ENCODE peak calls at places on chromosomes 11 and 22, in five cellular contexts. One of them, this sample, is unnamed.

GRCh38 chr22:32714458-32715250 is 86.9 kb upstream of the TIMP3 start:
- DNase-seq in AG04450: no peak
- DNase-seq in fibroblast of lung: no peak
- DNase-seq in heart right ventricle: no peak
- DNase-seq in PC-3: no peak
- DNase-seq in this sample: no peak

GRCh38 chr11:78205256-78205655 is 16.5 kb downstream of the USP35 start:
- DNase-seq in AG04450: no peak
- DNase-seq in fibroblast of lung: no peak
- DNase-seq in heart right ventricle: no peak
- DNase-seq in PC-3: no peak
- DNase-seq in this sample: peak; percentile 17

GRCh38 chr11:3809624-3809928 is 1.2 kb downstream of the PGAP2 start:
- DNase-seq in AG04450: no peak
- DNase-seq in fibroblast of lung: no peak
- DNase-seq in heart right ventricle: no peak
- DNase-seq in PC-3: no peak
- DNase-seq in this sample: no peak

GRCh38 chr11:85961930-85962363 is 106.8 kb downstream of the CCDC83 start:
- DNase-seq in AG04450: no peak
- DNase-seq in fibroblast of lung: peak; percentile 40
- DNase-seq in heart right ventricle: no peak
- DNase-seq in PC-3: no peak
- DNase-seq in this sample: no peak

GRCh38 chr11:44006882-44007495 is 40.8 kb upstream of the ACCSL start:
- DNase-seq in AG04450: no peak
- DNase-seq in fibroblast of lung: no peak
- DNase-seq in heart right ventricle: peak; percentile 66
- DNase-seq in PC-3: no peak
- DNase-seq in this sample: no peak

GRCh38 chr22:28728621-28729313 is 12.9 kb downstream of the CHEK2 start:
- DNase-seq in AG04450: no peak
- DNase-seq in fibroblast of lung: no peak
- DNase-seq in heart right ventricle: no peak
- DNase-seq in PC-3: no peak
- DNase-seq in this sample: no peak

GRCh38 chr22:31734512-31734911 is 15.4 kb downstream of the PRR14L start:
- DNase-seq in AG04450: peak; percentile 49
- DNase-seq in fibroblast of lung: peak; percentile 48
- DNase-seq in heart right ventricle: no peak
- DNase-seq in PC-3: peak; percentile 82
- DNase-seq in this sample: no peak

GRCh38 chr11:64841592-64842365 is 2.7 kb downstream of the CDC42BPG start:
- DNase-seq in AG04450: no peak
- DNase-seq in fibroblast of lung: no peak
- DNase-seq in heart right ventricle: no peak
- DNase-seq in PC-3: no peak
- DNase-seq in this sample: no peak

GRCh38 chr11:87463486-87464102 is 425.9 kb downstream of the TMEM135 start:
- DNase-seq in AG04450: no peak
- DNase-seq in fibroblast of lung: peak; percentile 29
- DNase-seq in heart right ventricle: no peak
- DNase-seq in PC-3: peak; percentile 84
- DNase-seq in this sample: no peak

GRCh38 chr11:30914143-30914762 is 328.1 kb upstream of the MPPED2 start:
- DNase-seq in AG04450: peak; percentile 16
- DNase-seq in fibroblast of lung: peak; percentile 65
- DNase-seq in heart right ventricle: peak; percentile 58
- DNase-seq in PC-3: peak; percentile 47
- DNase-seq in this sample: peak; percentile 67

GRCh38 chr22:44926491-44927415 is 83.1 kb downstream of the PHF21B start:
- DNase-seq in AG04450: no peak
- DNase-seq in fibroblast of lung: no peak
- DNase-seq in heart right ventricle: no peak
- DNase-seq in PC-3: no peak
- DNase-seq in this sample: peak; percentile 54

GRCh38 chr11:69447786-69448185 is 33.7 kb upstream of the LINC01488 start:
- DNase-seq in AG04450: no peak
- DNase-seq in fibroblast of lung: no peak
- DNase-seq in heart right ventricle: no peak
- DNase-seq in PC-3: peak; percentile 83
- DNase-seq in this sample: no peak

GRCh38 chr11:109320595-109320994 is 101.4 kb upstream of the C11orf87 start:
- DNase-seq in AG04450: no peak
- DNase-seq in fibroblast of lung: no peak
- DNase-seq in heart right ventricle: no peak
- DNase-seq in PC-3: peak; percentile 70
- DNase-seq in this sample: no peak

GRCh38 chr11:60831143-60831500 is 10.8 kb upstream of the CCDC86 start:
- DNase-seq in AG04450: peak; percentile 46
- DNase-seq in fibroblast of lung: peak; percentile 75
- DNase-seq in heart right ventricle: peak; percentile 81
- DNase-seq in PC-3: peak; percentile 95
- DNase-seq in this sample: peak; percentile 91

GRCh38 chr11:72718101-72718501 is 34.1 kb downstream of the ARAP1 start:
- DNase-seq in AG04450: no peak
- DNase-seq in fibroblast of lung: no peak
- DNase-seq in heart right ventricle: no peak
- DNase-seq in PC-3: no peak
- DNase-seq in this sample: peak; percentile 69

GRCh38 chr11:72720806-72721205 is 31.4 kb downstream of the ARAP1 start:
- DNase-seq in AG04450: no peak
- DNase-seq in fibroblast of lung: no peak
- DNase-seq in heart right ventricle: no peak
- DNase-seq in PC-3: no peak
- DNase-seq in this sample: peak; percentile 68

GRCh38 chr11:72720047-72720446 is 32.2 kb downstream of the ARAP1 start:
- DNase-seq in AG04450: no peak
- DNase-seq in fibroblast of lung: no peak
- DNase-seq in heart right ventricle: no peak
- DNase-seq in PC-3: no peak
- DNase-seq in this sample: peak; percentile 77

GRCh38 chr11:72719551-72719950 is 32.7 kb downstream of the ARAP1 start:
- DNase-seq in AG04450: no peak
- DNase-seq in fibroblast of lung: no peak
- DNase-seq in heart right ventricle: no peak
- DNase-seq in PC-3: no peak
- DNase-seq in this sample: no peak

GRCh38 chr11:72719144-72719543 is 33.1 kb downstream of the ARAP1 start:
- DNase-seq in AG04450: no peak
- DNase-seq in fibroblast of lung: peak; percentile 57
- DNase-seq in heart right ventricle: peak; percentile 65
- DNase-seq in PC-3: no peak
- DNase-seq in this sample: no peak
- H3K27ac ChIP-seq in AG04450: no peak overlapping the region
- H3K27ac ChIP-seq in fibroblast of lung: no peak overlapping the region
- H3K27ac ChIP-seq in heart right ventricle: peak overlapping the region; percentile 57
- H3K27ac ChIP-seq in PC-3: no peak overlapping the region
- H3K27ac ChIP-seq in this sample: peak overlapping the region; percentile 91

DNA sequence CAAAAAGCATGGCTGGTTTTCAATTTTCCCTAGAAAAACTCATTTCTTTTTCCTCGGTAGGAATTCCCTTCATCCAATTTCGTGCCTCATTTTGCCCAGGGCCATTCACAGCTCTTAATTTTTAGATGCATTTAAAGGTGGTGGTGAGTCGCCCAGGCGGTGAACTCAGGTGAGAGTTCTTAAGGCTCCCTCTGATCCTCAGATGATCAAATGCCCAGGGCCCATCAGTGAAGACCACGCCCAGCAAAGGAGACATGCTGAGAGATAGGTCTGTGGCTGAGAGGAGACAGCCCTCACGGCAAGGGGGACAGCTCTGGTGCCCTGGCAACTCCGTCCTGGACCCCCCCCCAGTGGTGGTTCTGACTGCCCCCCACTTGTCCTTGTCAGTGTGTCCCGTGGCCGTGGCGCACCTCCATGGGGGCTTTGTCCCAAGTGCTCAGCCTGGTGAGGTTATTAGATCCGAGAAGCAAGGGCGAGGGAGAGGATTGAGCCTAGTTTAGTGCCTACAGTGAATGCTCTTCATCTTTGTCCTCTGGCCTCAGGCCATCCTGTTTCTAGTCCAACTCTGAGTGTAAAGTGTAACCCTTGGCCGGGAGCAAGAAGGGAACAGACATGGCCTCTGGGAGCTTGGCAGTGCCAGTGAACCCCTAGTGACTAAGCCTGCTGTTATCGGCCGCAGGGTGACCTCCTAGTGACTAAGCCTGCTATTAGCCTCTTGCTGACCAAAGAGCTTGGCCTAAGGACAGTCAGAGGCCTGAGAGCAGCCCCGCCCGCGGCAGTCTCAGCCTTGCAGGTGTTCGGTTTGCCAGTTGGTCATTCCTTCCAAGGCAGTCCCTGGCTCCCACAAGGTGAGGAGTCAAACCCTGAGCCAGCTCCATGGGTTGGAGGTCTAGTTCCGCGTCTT is 83.5 kb downstream of the CTTN start:
- DNase-seq in AG04450: no peak
- DNase-seq in fibroblast of lung: peak; percentile 80
- DNase-seq in heart right ventricle: peak; percentile 65
- DNase-seq in PC-3: peak; percentile 94
- DNase-seq in this sample: no peak
- H3K27ac ChIP-seq in AG04450: no peak overlapping the region
- H3K27ac ChIP-seq in fibroblast of lung: peak overlapping the region; percentile 23
- H3K27ac ChIP-seq in heart right ventricle: peak overlapping the region; percentile 21
- H3K27ac ChIP-seq in PC-3: peak overlapping the region; percentile 94
- H3K27ac ChIP-seq in this sample: peak overlapping the region; percentile 24

GRCh38 chr11:22635689-22636088 is 10.1 kb upstream of the FANCF start:
- DNase-seq in AG04450: no peak
- DNase-seq in fibroblast of lung: no peak
- DNase-seq in heart right ventricle: no peak
- DNase-seq in PC-3: no peak
- DNase-seq in this sample: no peak

GRCh38 chr11:22640862-22641261 is 15.2 kb upstream of the FANCF start:
- DNase-seq in AG04450: no peak
- DNase-seq in fibroblast of lung: no peak
- DNase-seq in heart right ventricle: no peak
- DNase-seq in PC-3: no peak
- DNase-seq in this sample: no peak

GRCh38 chr11:22633354-22633902 is 7.8 kb upstream of the FANCF start:
- DNase-seq in AG04450: no peak
- DNase-seq in fibroblast of lung: no peak
- DNase-seq in heart right ventricle: no peak
- DNase-seq in PC-3: no peak
- DNase-seq in this sample: no peak

GRCh38 chr11:22634897-22635629 is 9.4 kb upstream of the FANCF start:
- DNase-seq in AG04450: no peak
- DNase-seq in fibroblast of lung: peak; percentile 51
- DNase-seq in heart right ventricle: no peak
- DNase-seq in PC-3: no peak
- DNase-seq in this sample: no peak
- H3K27ac ChIP-seq in AG04450: no peak overlapping the region
- H3K27ac ChIP-seq in fibroblast of lung: no peak overlapping the region
- H3K27ac ChIP-seq in heart right ventricle: no peak overlapping the region
- H3K27ac ChIP-seq in PC-3: no peak overlapping the region
- H3K27ac ChIP-seq in this sample: no peak overlapping the region

GRCh38 chr11:125379565-125380343 is 116.3 kb downstream of the FEZ1 start:
- DNase-seq in AG04450: no peak
- DNase-seq in fibroblast of lung: no peak
- DNase-seq in heart right ventricle: no peak
- DNase-seq in PC-3: no peak
- DNase-seq in this sample: no peak

GRCh38 chr11:125380756-125381445 is 115.2 kb downstream of the FEZ1 start:
- DNase-seq in AG04450: no peak
- DNase-seq in fibroblast of lung: no peak
- DNase-seq in heart right ventricle: no peak
- DNase-seq in PC-3: no peak
- DNase-seq in this sample: peak; percentile 19

GRCh38 chr11:125382211-125382807 is 113.8 kb downstream of the FEZ1 start:
- DNase-seq in AG04450: no peak
- DNase-seq in fibroblast of lung: no peak
- DNase-seq in heart right ventricle: no peak
- DNase-seq in PC-3: no peak
- DNase-seq in this sample: peak; percentile 58

GRCh38 chr11:125378596-125378995 is 117.5 kb downstream of the FEZ1 start:
- DNase-seq in AG04450: no peak
- DNase-seq in fibroblast of lung: no peak
- DNase-seq in heart right ventricle: no peak
- DNase-seq in PC-3: no peak
- DNase-seq in this sample: no peak

DNA sequence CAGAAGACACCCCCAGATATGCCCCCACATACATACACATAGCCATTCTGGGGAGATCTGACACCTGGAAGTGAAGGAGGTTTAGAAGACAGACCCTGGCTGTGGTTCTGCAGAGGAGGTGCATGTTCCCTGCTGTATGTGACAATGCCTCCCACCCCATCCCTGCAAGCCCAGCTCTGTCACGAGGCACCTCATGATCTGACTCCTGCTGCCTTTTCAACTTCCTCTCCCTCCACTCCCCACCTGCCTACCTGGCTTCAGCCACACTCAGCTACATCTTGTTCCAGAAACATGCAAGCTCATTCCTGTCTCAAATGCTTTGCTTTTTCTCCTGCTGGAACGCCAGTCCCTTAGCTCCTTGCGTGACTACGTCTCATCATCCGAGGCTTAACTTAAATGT is 114.6 kb downstream of the FEZ1 start:
- DNase-seq in AG04450: no peak
- DNase-seq in fibroblast of lung: no peak
- DNase-seq in heart right ventricle: no peak
- DNase-seq in PC-3: no peak
- DNase-seq in this sample: peak; percentile 15
- H3K27ac ChIP-seq in AG04450: no peak overlapping the region
- H3K27ac ChIP-seq in fibroblast of lung: no peak overlapping the region
- H3K27ac ChIP-seq in heart right ventricle: no peak overlapping the region
- H3K27ac ChIP-seq in PC-3: no peak overlapping the region
- H3K27ac ChIP-seq in this sample: no peak overlapping the region

DNA sequence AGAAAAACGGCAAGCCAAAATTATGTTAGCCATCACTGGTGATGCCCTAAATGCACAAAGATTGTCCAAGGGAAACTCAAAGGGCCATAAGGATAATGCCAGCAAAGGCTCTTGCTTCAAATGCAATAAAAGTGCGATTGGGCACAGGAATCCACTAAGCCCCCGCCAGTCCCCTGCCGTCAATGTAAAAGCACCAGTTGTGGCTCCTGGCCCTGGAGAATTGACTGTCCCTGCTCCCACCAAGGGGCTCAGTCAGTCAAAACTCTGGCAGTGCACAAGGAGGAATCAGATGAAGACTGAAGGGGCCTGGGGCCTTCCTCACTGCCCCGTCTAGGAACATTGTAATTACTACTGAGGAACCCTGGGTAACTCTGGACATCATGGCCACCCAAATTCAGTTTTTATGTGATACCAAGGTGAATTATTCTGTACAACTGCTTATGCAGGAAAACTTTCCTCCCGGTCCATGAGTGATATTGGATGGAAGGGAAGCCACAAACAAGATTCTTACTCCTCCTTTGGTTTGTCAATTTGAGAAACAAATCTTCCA is 85.6 kb downstream of the PIWIL4 start:
- DNase-seq in AG04450: no peak
- DNase-seq in fibroblast of lung: no peak
- DNase-seq in heart right ventricle: no peak
- DNase-seq in PC-3: no peak
- DNase-seq in this sample: no peak
- H3K27ac ChIP-seq in AG04450: no peak overlapping the region
- H3K27ac ChIP-seq in fibroblast of lung: no peak overlapping the region
- H3K27ac ChIP-seq in heart right ventricle: no peak overlapping the region
- H3K27ac ChIP-seq in PC-3: no peak overlapping the region
- H3K27ac ChIP-seq in this sample: no peak overlapping the region

This sample was measured in upper lobe of right lung.